ENCODE peak calls at places on chromosome 14, in five cellular contexts. A, D, S, C and T are unnamed samples.

GRCh38 chr14:26017270-26017669 is 580.6 kb downstream of the NOVA1 start:
- DNase-seq in A (no peak), D (no peak), S (no peak), C (no peak), T (no peak)

GRCh38 chr14:91277546-91278382 is 33.3 kb upstream of the GPR68 start:
- DNase-seq in A (no peak), D (no peak), S (no peak), C (no peak), T (no peak)

GRCh38 chr14:51682411-51682810 is 30.7 kb downstream of the FRMD6 start:
- DNase-seq in A (no peak), D (no peak), S (no peak), C (no peak), T (no peak)

GRCh38 chr14:90512332-90512951 is 115.6 kb downstream of the CALM1 start:
- DNase-seq in A (no peak), D (no peak), S (no peak), C (no peak), T (peak)

GRCh38 chr14:34009956-34010355 is 59.1 kb upstream of the EGLN3 start:
- DNase-seq in A (no peak), D (no peak), S (no peak), C (no peak), T (no peak)

GRCh38 chr14:71733210-71733883 is 198.9 kb upstream of the RGS6 start:
- DNase-seq in A (no peak), D (no peak), S (no peak), C (no peak), T (no peak)

GRCh38 chr14:24960816-24961215 is 89.1 kb downstream of the STXBP6 start:
- DNase-seq in A (no peak), D (no peak), S (no peak), C (no peak), T (no peak)

GRCh38 chr14:32618991-32619390 is 289.9 kb downstream of the AKAP6 start:
- DNase-seq in A (no peak), D (no peak), S (no peak), C (no peak), T (no peak)

GRCh38 chr14:95140060-95140858 is 17.1 kb downstream of the DICER1 start:
- DNase-seq in A (no peak), D (no peak), S (no peak), C (no peak), T (no peak)

GRCh38 chr14:71705460-71705859 is 226.8 kb upstream of the RGS6 start:
- DNase-seq in A (no peak), D (no peak), S (no peak), C (no peak), T (no peak)

GRCh38 chr14:50837271-50837670 is 6.3 kb upstream of the NIN start:
- DNase-seq in A (no peak), D (no peak), S (no peak), C (no peak), T (no peak)

GRCh38 chr14:61065671-61066070 is 84.6 kb downstream of the SLC38A6 start:
- DNase-seq in A (no peak), D (no peak), S (no peak), C (no peak), T (no peak)

DNA sequence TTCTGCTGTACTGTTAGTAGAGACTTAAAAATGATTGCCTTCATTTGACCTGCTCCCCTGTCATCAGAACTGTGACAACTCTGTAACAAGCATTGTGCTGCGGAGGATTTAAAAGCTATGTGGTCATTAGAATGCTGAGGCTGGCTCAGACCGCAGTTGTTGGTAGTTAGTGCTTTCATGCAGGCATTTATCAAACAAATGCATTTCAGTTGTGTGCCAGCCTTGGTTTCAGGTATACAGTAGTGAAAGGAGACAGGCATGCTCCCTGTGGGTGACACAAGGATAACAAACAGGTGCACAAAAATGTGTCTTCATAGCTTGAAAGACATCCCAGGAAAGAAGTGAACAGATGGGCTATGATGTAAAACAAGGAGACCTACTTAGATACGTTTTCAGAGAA is 60.6 kb downstream of the MARK3 start:
- DNase-seq in A (no peak), D (no peak), S (no peak), C (no peak), T (no peak)
- TF ChIP-seq JUND in A (no peak), D (no peak), S (no peak), C (no peak), T (no peak)

GRCh38 chr14:38502241-38502640 is 246.3 kb upstream of the CLEC14A start:
- DNase-seq in A (no peak), D (no peak), S (no peak), C (no peak), T (no peak)

GRCh38 chr14:38500125-38500524 is 244.2 kb upstream of the CLEC14A start:
- DNase-seq in A (no peak), D (no peak), S (no peak), C (no peak), T (no peak)

GRCh38 chr14:38507299-38507698 is 251.4 kb upstream of the CLEC14A start:
- DNase-seq in A (no peak), D (no peak), S (no peak), C (no peak), T (no peak)

GRCh38 chr14:38504175-38504574 is 248.3 kb upstream of the CLEC14A start:
- DNase-seq in A (no peak), D (no peak), S (no peak), C (no peak), T (no peak)

DNA sequence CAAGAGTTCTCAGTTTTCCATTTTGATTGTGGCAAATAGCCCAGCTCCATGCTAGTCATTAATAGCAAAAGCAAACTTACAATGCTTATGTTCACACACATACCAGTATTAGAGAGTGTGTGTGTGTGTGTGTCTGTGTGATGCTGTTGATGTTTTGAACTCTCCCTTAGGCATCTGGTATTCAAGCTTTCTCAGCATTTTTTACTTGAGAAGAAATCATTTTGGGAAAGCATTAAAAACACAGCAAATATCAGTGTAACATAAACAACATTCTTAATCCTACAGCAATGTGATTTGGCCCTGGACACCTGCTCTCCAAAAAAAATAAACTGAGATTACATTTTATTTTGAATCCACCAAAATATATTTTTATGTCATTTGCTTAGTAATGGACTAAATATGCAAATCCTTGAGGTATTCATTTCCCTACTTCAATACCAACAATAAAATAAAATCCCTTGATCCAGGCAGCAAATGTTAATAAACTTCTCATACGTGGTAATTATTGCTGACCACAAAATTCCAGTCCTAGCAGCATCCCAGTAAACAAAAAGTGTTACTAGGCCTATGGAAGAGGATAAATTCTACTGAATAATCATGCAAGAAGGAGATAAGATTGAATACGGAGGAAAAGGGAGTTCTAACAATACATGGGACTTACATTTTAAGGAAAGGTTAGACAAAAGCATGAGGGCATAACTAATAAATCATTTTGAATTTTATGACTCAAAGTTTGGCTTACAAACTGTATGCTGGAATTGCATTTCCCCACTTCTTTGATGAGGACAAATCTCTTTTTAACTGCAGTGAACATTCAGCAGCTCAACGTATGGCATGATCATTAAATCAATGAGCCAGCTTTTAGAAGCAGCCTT is 249.6 kb upstream of the CLEC14A start:
- DNase-seq in A (no peak), D (no peak), S (no peak), C (no peak), T (no peak)
- TF ChIP-seq JUND in A (no peak), D (no peak), S (no peak), C (no peak), T (no peak)

GRCh38 chr14:62943202-62943601 is 102.1 kb downstream of the KCNH5 start:
- DNase-seq in A (no peak), D (no peak), S (no peak), C (no peak), T (no peak)

DNA sequence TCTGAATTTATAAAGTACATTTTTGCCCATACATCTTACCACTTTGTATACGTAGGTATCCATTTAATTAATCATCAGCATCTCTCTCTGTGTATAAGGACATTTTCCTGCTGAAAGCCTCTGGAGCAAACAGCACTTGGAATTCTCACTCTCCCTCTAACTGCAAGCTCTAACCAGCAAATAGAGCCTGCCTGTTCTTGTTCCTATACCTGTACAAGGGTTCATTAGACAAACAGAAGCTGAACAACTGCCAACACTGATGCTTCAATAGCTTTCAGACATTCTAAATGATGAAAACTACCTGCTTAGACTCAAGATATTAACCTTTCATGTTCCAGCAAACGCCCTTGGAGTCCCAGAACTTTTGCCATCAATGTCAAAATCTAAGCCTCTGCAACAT is 98.0 kb downstream of the KCNH5 start:
- DNase-seq in A (no peak), D (no peak), S (no peak), C (no peak), T (no peak)
- TF ChIP-seq JUND in A (no peak), D (no peak), S (no peak), C (no peak), T (no peak)

GRCh38 chr14:20935303-20935984 is 19.8 kb upstream of the RNASE2 start:
- DNase-seq in A (no peak), D (no peak), S (no peak), C (no peak), T (no peak)

DNA sequence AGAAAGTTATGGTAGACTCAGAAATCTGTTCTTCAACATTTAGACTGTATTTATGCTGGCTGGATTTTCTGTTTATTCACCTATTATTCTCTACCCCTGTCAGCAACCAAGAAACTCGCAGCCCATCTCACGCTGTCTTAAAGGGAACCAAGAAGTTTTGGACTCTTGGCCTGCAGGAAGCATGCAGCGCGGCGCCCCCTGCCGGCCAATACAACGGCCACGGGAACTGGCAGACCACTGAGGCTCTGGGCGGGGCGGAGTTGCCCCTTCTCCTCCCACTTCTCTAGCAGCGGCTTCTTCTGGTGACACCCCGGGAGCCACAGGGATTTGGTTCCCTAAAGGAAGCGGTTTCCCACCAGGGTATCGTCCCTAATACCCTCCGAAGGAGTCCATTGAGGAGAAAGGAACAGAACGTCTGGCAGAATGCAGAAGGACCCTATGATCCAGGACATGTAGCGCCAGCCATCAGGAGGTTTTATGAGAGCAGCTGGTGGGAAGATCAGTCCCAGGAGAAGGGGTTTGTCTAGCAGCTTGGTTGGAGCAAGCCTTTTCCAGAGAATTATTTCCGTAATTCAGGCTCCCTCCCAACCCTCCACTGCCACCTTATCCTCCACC is 21.0 kb upstream of the RNASE2 start:
- DNase-seq in A (peak), D (peak), S (peak), C (no peak), T (no peak)
- TF ChIP-seq JUND in A (no peak), D (no peak), S (no peak), C (no peak), T (no peak)

GRCh38 chr14:44283836-44284235 is 223.2 kb downstream of the FSCB start:
- DNase-seq in A (no peak), D (no peak), S (no peak), C (no peak), T (no peak)
- TF ChIP-seq JUND in A (no peak), D (no peak), S (no peak), C (no peak), T (no peak)

DNA sequence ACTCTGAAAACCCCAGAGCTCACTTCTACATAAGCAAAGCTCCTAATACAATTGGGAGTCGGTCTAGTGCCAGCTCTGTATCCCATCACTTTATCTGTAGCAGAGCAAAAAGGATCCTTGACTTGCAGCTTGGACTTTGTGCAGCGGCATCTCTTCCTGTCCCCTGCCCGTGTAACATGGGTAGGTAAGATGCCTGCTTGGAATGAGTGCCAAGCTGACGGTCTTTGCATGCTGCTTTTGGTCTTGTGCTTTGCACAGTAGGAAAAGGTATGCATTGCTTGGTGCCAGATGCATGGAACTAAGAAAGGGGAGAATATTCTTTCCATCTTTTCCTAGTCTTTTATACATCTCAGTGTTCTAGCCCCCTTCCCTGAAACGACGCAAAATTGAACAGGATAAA is 6.9 kb upstream of the PLEKHH1 start:
- DNase-seq in A (no peak), D (no peak), S (no peak), C (no peak), T (no peak)
- TF ChIP-seq JUND in A (no peak), D (no peak), S (no peak), C (no peak), T (no peak)

GRCh38 chr14:63659726-63660125 is 18.1 kb upstream of the WDR89 start:
- DNase-seq in A (no peak), D (no peak), S (no peak), C (peak), T (peak)

GRCh38 chr14:63664143-63664460 is 22.4 kb upstream of the WDR89 start:
- DNase-seq in A (no peak), D (no peak), S (no peak), C (peak), T (peak)

GRCh38 chr14:63666326-63666725 is 24.7 kb upstream of the WDR89 start:
- DNase-seq in A (no peak), D (no peak), S (no peak), C (no peak), T (peak)

GRCh38 chr14:63662776-63663175 is 21.1 kb upstream of the WDR89 start:
- DNase-seq in A (no peak), D (no peak), S (no peak), C (no peak), T (no peak)

GRCh38 chr14:63663428-63664142 is 21.9 kb upstream of the WDR89 start:
- DNase-seq in A (no peak), D (no peak), S (no peak), C (peak), T (peak)
- TF ChIP-seq JUND in A (no peak), D (no peak), S (no peak), C (no peak), T (no peak)